ENCODE peak calls at places on chromosome 17, in seven cellular contexts. One of them, this sample, is unnamed.

GRCh38 chr17:52170963-52171572 is 12.6 kb upstream of the CA10 start:
- DNase-seq in vagina: no peak
- DNase-seq in SK-N-SH: peak
- DNase-seq in GM23338: peak
- DNase-seq in HL-60: no peak
- DNase-seq in Panc1: no peak
- DNase-seq in K562: no peak
- DNase-seq in this sample: no peak

GRCh38 chr17:4583796-4584124 is 569 bp upstream of the SMTNL2 start:
- DNase-seq in vagina: no peak
- DNase-seq in SK-N-SH: peak
- DNase-seq in GM23338: peak
- DNase-seq in HL-60: no peak
- DNase-seq in Panc1: no peak
- DNase-seq in K562: peak
- DNase-seq in this sample: peak

GRCh38 chr17:81035389-81036127 is 607 bp downstream of the BAIAP2 start:
- DNase-seq in vagina: no peak
- DNase-seq in SK-N-SH: no peak
- DNase-seq in GM23338: no peak
- DNase-seq in HL-60: no peak
- DNase-seq in Panc1: no peak
- DNase-seq in K562: peak
- DNase-seq in this sample: no peak

GRCh38 chr17:77924757-77925336 is 33.7 kb upstream of the TNRC6C start:
- DNase-seq in vagina: no peak
- DNase-seq in SK-N-SH: no peak
- DNase-seq in GM23338: peak
- DNase-seq in HL-60: no peak
- DNase-seq in Panc1: no peak
- DNase-seq in K562: no peak
- DNase-seq in this sample: no peak

GRCh38 chr17:77314601-77315000 is 173.8 kb downstream of the SEC14L1 start:
- DNase-seq in vagina: no peak
- DNase-seq in SK-N-SH: peak
- DNase-seq in GM23338: no peak
- DNase-seq in HL-60: no peak
- DNase-seq in Panc1: no peak
- DNase-seq in K562: no peak
- DNase-seq in this sample: no peak

GRCh38 chr17:859461-860195 is 77.5 kb downstream of the MRM3 start:
- DNase-seq in vagina: no peak
- DNase-seq in SK-N-SH: no peak
- DNase-seq in GM23338: no peak
- DNase-seq in HL-60: no peak
- DNase-seq in Panc1: no peak
- DNase-seq in K562: no peak
- DNase-seq in this sample: no peak

GRCh38 chr17:14760719-14761425 is 460.0 kb downstream of the HS3ST3B1 start:
- DNase-seq in vagina: no peak
- DNase-seq in SK-N-SH: no peak
- DNase-seq in GM23338: no peak
- DNase-seq in HL-60: no peak
- DNase-seq in Panc1: no peak
- DNase-seq in K562: no peak
- DNase-seq in this sample: no peak

GRCh38 chr17:80124351-80124981 is 22.5 kb downstream of the EIF4A3 start:
- DNase-seq in vagina: no peak
- DNase-seq in SK-N-SH: peak
- DNase-seq in GM23338: peak
- DNase-seq in HL-60: no peak
- DNase-seq in Panc1: no peak
- DNase-seq in K562: no peak
- DNase-seq in this sample: peak

GRCh38 chr17:83050651-83051422 is 28.6 kb upstream of the METRNL start:
- DNase-seq in vagina: peak
- DNase-seq in SK-N-SH: peak
- DNase-seq in GM23338: peak
- DNase-seq in HL-60: no peak
- DNase-seq in Panc1: no peak
- DNase-seq in K562: no peak
- DNase-seq in this sample: no peak

GRCh38 chr17:62955841-62956352 is 10.1 kb upstream of the TANC2 start:
- DNase-seq in vagina: no peak
- DNase-seq in SK-N-SH: no peak
- DNase-seq in GM23338: no peak
- DNase-seq in HL-60: no peak
- DNase-seq in Panc1: no peak
- DNase-seq in K562: no peak
- DNase-seq in this sample: no peak

GRCh38 chr17:64077409-64077808 is 52.5 kb downstream of the ERN1 start:
- DNase-seq in vagina: no peak
- DNase-seq in SK-N-SH: no peak
- DNase-seq in GM23338: no peak
- DNase-seq in HL-60: peak
- DNase-seq in Panc1: no peak
- DNase-seq in K562: no peak
- DNase-seq in this sample: no peak

GRCh38 chr17:57784226-57784895 is 39.3 kb upstream of the CCDC182 start:
- DNase-seq in vagina: no peak
- DNase-seq in SK-N-SH: no peak
- DNase-seq in GM23338: no peak
- DNase-seq in HL-60: no peak
- DNase-seq in Panc1: no peak
- DNase-seq in K562: no peak
- DNase-seq in this sample: no peak

GRCh38 chr17:80455328-80455710 is 21.1 kb downstream of the NPTX1 start:
- DNase-seq in vagina: no peak
- DNase-seq in SK-N-SH: peak
- DNase-seq in GM23338: peak
- DNase-seq in HL-60: no peak
- DNase-seq in Panc1: no peak
- DNase-seq in K562: no peak
- DNase-seq in this sample: peak

GRCh38 chr17:57135748-57136342 is 50.8 kb downstream of the AKAP1 start:
- DNase-seq in vagina: no peak
- DNase-seq in SK-N-SH: peak
- DNase-seq in GM23338: no peak
- DNase-seq in HL-60: no peak
- DNase-seq in Panc1: no peak
- DNase-seq in K562: no peak
- DNase-seq in this sample: no peak

GRCh38 chr17:46262271-46262670 is 32.7 kb upstream of the LRRC37A start:
- DNase-seq in vagina: no peak
- DNase-seq in SK-N-SH: no peak
- DNase-seq in GM23338: no peak
- DNase-seq in HL-60: no peak
- DNase-seq in Panc1: no peak
- DNase-seq in K562: no peak
- DNase-seq in this sample: no peak

GRCh38 chr17:8151641-8152111 is 528 bp downstream of the PER1 start:
- DNase-seq in vagina: peak
- DNase-seq in SK-N-SH: no peak
- DNase-seq in GM23338: peak
- DNase-seq in HL-60: no peak
- DNase-seq in Panc1: no peak
- DNase-seq in K562: no peak
- DNase-seq in this sample: no peak

GRCh38 chr17:28747046-28747691 is 3.4 kb downstream of the TRAF4 start:
- DNase-seq in vagina: no peak
- DNase-seq in SK-N-SH: no peak
- DNase-seq in GM23338: peak
- DNase-seq in HL-60: no peak
- DNase-seq in Panc1: no peak
- DNase-seq in K562: peak
- DNase-seq in this sample: no peak

GRCh38 chr17:38449364-38449763 is 21.1 kb downstream of the ARHGAP23 start:
- DNase-seq in vagina: no peak
- DNase-seq in SK-N-SH: no peak
- DNase-seq in GM23338: peak
- DNase-seq in HL-60: no peak
- DNase-seq in Panc1: no peak
- DNase-seq in K562: no peak
- DNase-seq in this sample: no peak

GRCh38 chr17:69561462-69561861 is 147.0 kb downstream of the MAP2K6 start:
- DNase-seq in vagina: no peak
- DNase-seq in SK-N-SH: no peak
- DNase-seq in GM23338: no peak
- DNase-seq in HL-60: no peak
- DNase-seq in Panc1: no peak
- DNase-seq in K562: no peak
- DNase-seq in this sample: no peak

GRCh38 chr17:46818319-46818928 is at the start of gene WNT3:
- DNase-seq in vagina: no peak
- DNase-seq in SK-N-SH: peak
- DNase-seq in GM23338: peak
- DNase-seq in HL-60: peak
- DNase-seq in Panc1: no peak
- DNase-seq in K562: peak
- DNase-seq in this sample: no peak

GRCh38 chr17:57868007-57868774 is 18.3 kb upstream of the MRPS23 start:
- DNase-seq in vagina: no peak
- DNase-seq in SK-N-SH: peak
- DNase-seq in GM23338: peak
- DNase-seq in HL-60: peak
- DNase-seq in Panc1: no peak
- DNase-seq in K562: peak
- DNase-seq in this sample: peak

GRCh38 chr17:68581863-68582645 is 19.1 kb downstream of the FAM20A start:
- DNase-seq in vagina: no peak
- DNase-seq in SK-N-SH: no peak
- DNase-seq in GM23338: no peak
- DNase-seq in HL-60: no peak
- DNase-seq in Panc1: no peak
- DNase-seq in K562: no peak
- DNase-seq in this sample: no peak

DNA sequence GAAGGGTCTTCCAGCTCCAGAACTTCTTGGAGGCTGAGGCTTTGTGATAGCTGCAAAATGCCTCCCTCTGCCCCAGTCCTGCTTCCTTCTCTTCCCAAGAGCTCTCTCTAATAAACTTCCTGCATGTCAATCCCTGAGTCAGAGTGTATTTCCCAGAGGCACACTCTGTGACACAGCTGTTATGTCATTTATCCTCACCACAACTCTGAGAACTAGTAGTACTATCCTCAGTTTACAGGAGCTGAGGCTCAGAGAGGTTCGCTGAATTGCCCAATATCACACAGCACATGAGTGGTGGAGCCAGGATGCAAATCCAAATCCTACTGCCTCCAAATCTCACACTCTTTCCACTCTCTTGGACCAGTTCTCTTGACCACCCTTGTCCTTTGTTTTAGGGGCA is 20.0 kb downstream of the UNC45B start:
- DNase-seq in vagina: no peak
- DNase-seq in SK-N-SH: no peak
- DNase-seq in GM23338: no peak
- DNase-seq in HL-60: no peak
- DNase-seq in Panc1: no peak
- DNase-seq in K562: no peak
- DNase-seq in this sample: no peak
- TF ChIP-seq POLR2AphosphoS5 in vagina: no peak
- TF ChIP-seq POLR2AphosphoS5 in SK-N-SH: no peak
- TF ChIP-seq POLR2AphosphoS5 in GM23338: no peak
- TF ChIP-seq POLR2AphosphoS5 in HL-60: no peak
- TF ChIP-seq POLR2AphosphoS5 in Panc1: no peak
- TF ChIP-seq POLR2AphosphoS5 in K562: no peak
- TF ChIP-seq POLR2AphosphoS5 in this sample: no peak

GRCh38 chr17:42121066-42121769 is at the start of gene KAT2A:
- DNase-seq in vagina: no peak
- DNase-seq in SK-N-SH: peak
- DNase-seq in GM23338: peak
- DNase-seq in HL-60: peak
- DNase-seq in Panc1: no peak
- DNase-seq in K562: peak
- DNase-seq in this sample: peak
- TF ChIP-seq POLR2AphosphoS5 in vagina: peak
- TF ChIP-seq POLR2AphosphoS5 in SK-N-SH: peak
- TF ChIP-seq POLR2AphosphoS5 in GM23338: peak
- TF ChIP-seq POLR2AphosphoS5 in HL-60: peak
- TF ChIP-seq POLR2AphosphoS5 in Panc1: peak
- TF ChIP-seq POLR2AphosphoS5 in K562: peak
- TF ChIP-seq POLR2AphosphoS5 in this sample: peak

DNA sequence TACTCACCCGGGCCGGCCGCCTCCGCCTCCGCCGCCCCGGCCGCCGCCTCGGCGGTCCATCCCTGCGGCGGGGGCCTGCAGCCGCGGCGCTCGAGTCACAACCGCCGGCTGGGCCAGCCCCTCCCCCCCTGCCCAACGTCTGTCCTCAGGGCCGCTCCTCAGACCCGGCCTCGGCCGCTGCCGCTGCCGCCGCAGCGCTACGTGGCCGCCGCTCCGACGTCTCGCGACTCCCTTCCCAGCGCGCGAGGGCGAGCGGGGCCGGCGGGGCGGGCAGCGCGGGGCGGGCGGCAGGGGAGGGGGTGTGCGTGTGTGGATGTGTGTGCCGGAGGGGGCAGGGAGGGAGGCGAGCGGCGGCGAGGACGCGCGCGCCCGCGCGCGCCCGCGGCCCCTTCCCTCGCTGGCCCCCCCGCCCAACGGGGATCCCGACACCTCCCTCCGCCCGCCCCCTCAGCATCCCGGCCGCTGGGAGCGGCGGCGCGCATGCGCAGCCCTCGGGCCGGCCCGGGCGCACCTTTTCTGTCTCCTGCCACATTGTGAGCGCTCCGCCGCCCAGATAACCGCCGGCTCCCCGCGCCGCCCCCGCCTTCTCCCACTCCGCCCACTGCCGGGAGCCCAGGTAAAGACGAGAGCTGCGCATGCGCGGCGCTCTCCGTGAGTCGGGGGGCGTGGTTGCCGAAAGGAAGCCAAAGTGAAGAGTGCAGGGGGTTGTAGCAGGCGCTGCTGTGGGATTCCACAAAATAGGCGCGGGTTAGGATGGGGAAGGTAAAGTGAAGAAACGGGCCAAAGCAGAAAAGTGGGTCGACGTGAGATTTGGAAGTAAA is at the start of gene ZNF652:
- DNase-seq in vagina: no peak
- DNase-seq in SK-N-SH: peak
- DNase-seq in GM23338: peak
- DNase-seq in HL-60: peak
- DNase-seq in Panc1: no peak
- DNase-seq in K562: peak
- DNase-seq in this sample: peak
- TF ChIP-seq POLR2AphosphoS5 in vagina: peak
- TF ChIP-seq POLR2AphosphoS5 in SK-N-SH: peak
- TF ChIP-seq POLR2AphosphoS5 in GM23338: peak
- TF ChIP-seq POLR2AphosphoS5 in HL-60: no peak
- TF ChIP-seq POLR2AphosphoS5 in Panc1: no peak
- TF ChIP-seq POLR2AphosphoS5 in K562: peak
- TF ChIP-seq POLR2AphosphoS5 in this sample: peak

DNA sequence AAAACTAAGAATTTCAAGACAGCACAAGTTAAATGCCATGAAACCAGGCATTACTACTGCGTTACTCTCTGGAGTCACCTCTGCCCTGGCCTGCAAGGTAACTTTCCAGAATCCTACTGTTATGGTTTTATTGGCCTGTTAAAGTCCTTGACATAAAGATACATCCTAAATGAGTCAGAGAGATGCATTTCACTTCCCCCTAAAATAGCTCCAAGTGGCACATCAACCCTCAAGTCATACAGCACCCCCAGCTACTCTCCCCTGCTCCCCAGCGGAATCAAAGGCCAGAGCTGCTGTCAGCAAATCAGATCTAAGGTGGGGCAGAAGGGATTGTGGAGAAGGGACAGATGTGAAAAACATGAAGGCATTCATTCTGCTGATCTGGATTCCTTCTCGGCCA is 8.4 kb upstream of the CCL1 start:
- DNase-seq in vagina: no peak
- DNase-seq in SK-N-SH: no peak
- DNase-seq in GM23338: no peak
- DNase-seq in HL-60: no peak
- DNase-seq in Panc1: no peak
- DNase-seq in K562: no peak
- DNase-seq in this sample: no peak
- TF ChIP-seq POLR2AphosphoS5 in vagina: no peak
- TF ChIP-seq POLR2AphosphoS5 in SK-N-SH: no peak
- TF ChIP-seq POLR2AphosphoS5 in GM23338: no peak
- TF ChIP-seq POLR2AphosphoS5 in HL-60: no peak
- TF ChIP-seq POLR2AphosphoS5 in Panc1: no peak
- TF ChIP-seq POLR2AphosphoS5 in K562: no peak
- TF ChIP-seq POLR2AphosphoS5 in this sample: no peak